ENCODE peak calls at places on chromosomes 4 and X, in four cellular contexts. V, A, G and X are unnamed samples.

GRCh38 chr4:73985528-73985852 is 2.5 kb downstream of the PPBP start:
- DNase-seq in V (no peak), A (no peak), G (no peak), X (no peak)

GRCh38 chrX:15425024-15425423 is 40.8 kb upstream of the VEGFD start:
- DNase-seq in G (no peak), V (no peak), A (no peak), X (no peak)

GRCh38 chr4:30719363-30720020 is 677 bp upstream of the PCDH7 start:
- DNase-seq in A (no peak), G (peak; percentile 21), V (peak; percentile 75), X (peak; percentile 70)

GRCh38 chr4:94995684-94996394 is 238.1 kb downstream of the BMPR1B start:
- DNase-seq in V (peak; percentile 34), A (no peak), G (no peak), X (peak; percentile 61)

GRCh38 chr4:157312702-157313101 is 92.2 kb downstream of the GRIA2 start:
- DNase-seq in V (no peak), G (no peak), A (no peak), X (no peak)

GRCh38 chr4:106628616-106629606 is 260.3 kb upstream of the GIMD1 start:
- DNase-seq in V (peak; percentile 43), A (peak; percentile 67), G (no peak), X (peak; percentile 6)

GRCh38 chrX:24594531-24594930 is 52.6 kb downstream of the PCYT1B start:
- DNase-seq in V (no peak), A (no peak), G (no peak), X (no peak)

GRCh38 chrX:275967-276587 is 5.1 kb upstream of the PLCXD1 start:
- DNase-seq in G (peak; percentile 76), V (no peak), A (no peak), X (peak; percentile 22)